ENCODE peak calls at places on chromosomes 6 and 20, in seven cellular contexts. S is cardiac muscle cell; Y is CD4-positive, CD25-positive, alpha-beta regulatory T cell; B is neuronal stem cell; K is AG04450; P is RWPE2; D is colonic mucosa. F is an unnamed sample.

GRCh38 chr6:149915970-149916865 is 6.7 kb downstream of the RAET1G start:
- DNase-seq in S (no peak), Y (no peak), B (no peak), K (no peak), P (no peak), D (no peak), F (no peak)

GRCh38 chr20:36604952-36605308 is 649 bp upstream of the RAB5IF start:
- DNase-seq in S (peak; percentile 20), Y (peak; percentile 42), B (no peak), K (no peak), P (peak; percentile 87), D (peak; percentile 49), F (no peak)

GRCh38 chr6:105600342-105601293 is 197.7 kb upstream of the PREP start:
- DNase-seq in S (peak; percentile 81), Y (no peak), B (no peak), K (peak; percentile 44), P (no peak), D (no peak), F (no peak)

GRCh38 chr20:47067776-47068175 is 173.1 kb downstream of the EYA2 start:
- DNase-seq in S (peak; percentile 6), Y (no peak), B (no peak), K (no peak), P (no peak), D (no peak), F (no peak)

GRCh38 chr6:30741789-30742315 is 635 bp downstream of the FLOT1 start:
- DNase-seq in S (no peak), Y (no peak), B (no peak), K (no peak), P (no peak), D (no peak), F (no peak)

GRCh38 chr20:49948809-49949507 is 12.8 kb downstream of the RNF114 start:
- DNase-seq in S (peak; percentile 67), Y (no peak), B (no peak), K (peak; percentile 92), P (no peak), D (no peak), F (no peak)

GRCh38 chr6:77986380-77987034 is 333.7 kb downstream of the MEI4 start:
- DNase-seq in S (no peak), Y (no peak), B (no peak), K (no peak), P (no peak), D (no peak), F (no peak)

GRCh38 chr6:161038229-161039003 is 46.8 kb downstream of the MAP3K4 start:
- DNase-seq in S (peak; percentile 78), Y (no peak), B (no peak), K (peak; percentile 70), P (peak; percentile 75), D (peak; percentile 38), F (no peak)

GRCh38 chr6:14001329-14002012 is 76.7 kb downstream of the RNF182 start:
- DNase-seq in S (peak; percentile 87), Y (no peak), B (no peak), K (peak; percentile 96), P (peak; percentile 93), D (no peak), F (no peak)

GRCh38 chr6:56766806-56767178 is 124.1 kb upstream of the DST start:
- DNase-seq in S (peak; percentile 43), Y (no peak), B (no peak), K (peak; percentile 68), P (no peak), D (no peak), F (no peak)

GRCh38 chr20:12874933-12875332 is 133.8 kb upstream of the SPTLC3 start:
- DNase-seq in S (no peak), Y (no peak), B (no peak), K (no peak), P (no peak), D (no peak), F (no peak)

GRCh38 chr6:49052901-49053300 is 410.2 kb downstream of the MMUT start:
- DNase-seq in S (peak; percentile 18), Y (no peak), B (no peak), K (no peak), P (no peak), D (no peak), F (no peak)

GRCh38 chr6:90111387-90111786 is 185.3 kb downstream of the BACH2 start:
- DNase-seq in S (no peak), Y (no peak), B (no peak), K (no peak), P (no peak), D (no peak), F (no peak)

GRCh38 chr6:31070711-31071197 is 41.6 kb downstream of the C6orf15 start:
- DNase-seq in S (peak; percentile 88), Y (no peak), B (peak; percentile 59), K (peak; percentile 60), P (no peak), D (no peak), F (peak; percentile 47)

GRCh38 chr20:45904583-45905504 is 7.1 kb downstream of the PLTP start:
- DNase-seq in S (no peak), Y (no peak), B (no peak), K (no peak), P (no peak), D (no peak), F (no peak)

GRCh38 chr20:35215066-35215956 is 11.2 kb upstream of the MMP24 start:
- DNase-seq in S (peak; percentile 53), Y (no peak), B (no peak), K (no peak), P (no peak), D (no peak), F (no peak)

GRCh38 chr6:15464211-15464725 is 198.6 kb downstream of the DTNBP1 start:
- DNase-seq in S (no peak), Y (peak; percentile 33), B (peak; percentile 23), K (no peak), P (no peak), D (peak; percentile 66), F (peak; percentile 40)

GRCh38 chr6:221531-222349 is 70.5 kb upstream of the DUSP22 start:
- DNase-seq in S (no peak), Y (no peak), B (no peak), K (no peak), P (no peak), D (no peak), F (no peak)

GRCh38 chr6:74130641-74131040 is 434.6 kb downstream of the CD109 start:
- DNase-seq in S (no peak), Y (no peak), B (no peak), K (no peak), P (no peak), D (no peak), F (no peak)

GRCh38 chr6:165652766-165653165 is 10.3 kb downstream of the PDE10A start:
- DNase-seq in S (no peak), Y (no peak), B (no peak), K (no peak), P (no peak), D (no peak), F (no peak)

GRCh38 chr6:28209753-28210535 is 15.1 kb upstream of the ZSCAN9 start:
- DNase-seq in S (no peak), Y (no peak), B (no peak), K (no peak), P (no peak), D (no peak), F (no peak)

GRCh38 chr6:28213213-28213523 is 11.9 kb upstream of the ZSCAN9 start:
- DNase-seq in S (no peak), Y (no peak), B (no peak), K (no peak), P (no peak), D (no peak), F (no peak)

GRCh38 chr6:28211840-28212509 is 13.1 kb upstream of the ZSCAN9 start:
- DNase-seq in S (no peak), Y (no peak), B (peak; percentile 17), K (no peak), P (no peak), D (no peak), F (no peak)

GRCh38 chr6:28215425-28215824 is 9.7 kb upstream of the ZSCAN9 start:
- DNase-seq in S (peak; percentile 33), Y (no peak), B (no peak), K (no peak), P (no peak), D (peak; percentile 74), F (peak; percentile 50)

GRCh38 chr6:28212510-28213212 is 12.4 kb upstream of the ZSCAN9 start:
- DNase-seq in S (peak; percentile 58), Y (no peak), B (peak; percentile 70), K (peak; percentile 71), P (no peak), D (peak; percentile 78), F (peak; percentile 74)
- H3K4me3 ChIP-seq in S (peak overlapping the region; percentile 9), Y (peak overlapping the region; percentile 16), B (peak overlapping the region; percentile 45), K (peak overlapping the region; percentile 65), P (peak overlapping the region; percentile 33), D (peak overlapping the region; percentile 19), F (peak overlapping the region; percentile 39)

DNA sequence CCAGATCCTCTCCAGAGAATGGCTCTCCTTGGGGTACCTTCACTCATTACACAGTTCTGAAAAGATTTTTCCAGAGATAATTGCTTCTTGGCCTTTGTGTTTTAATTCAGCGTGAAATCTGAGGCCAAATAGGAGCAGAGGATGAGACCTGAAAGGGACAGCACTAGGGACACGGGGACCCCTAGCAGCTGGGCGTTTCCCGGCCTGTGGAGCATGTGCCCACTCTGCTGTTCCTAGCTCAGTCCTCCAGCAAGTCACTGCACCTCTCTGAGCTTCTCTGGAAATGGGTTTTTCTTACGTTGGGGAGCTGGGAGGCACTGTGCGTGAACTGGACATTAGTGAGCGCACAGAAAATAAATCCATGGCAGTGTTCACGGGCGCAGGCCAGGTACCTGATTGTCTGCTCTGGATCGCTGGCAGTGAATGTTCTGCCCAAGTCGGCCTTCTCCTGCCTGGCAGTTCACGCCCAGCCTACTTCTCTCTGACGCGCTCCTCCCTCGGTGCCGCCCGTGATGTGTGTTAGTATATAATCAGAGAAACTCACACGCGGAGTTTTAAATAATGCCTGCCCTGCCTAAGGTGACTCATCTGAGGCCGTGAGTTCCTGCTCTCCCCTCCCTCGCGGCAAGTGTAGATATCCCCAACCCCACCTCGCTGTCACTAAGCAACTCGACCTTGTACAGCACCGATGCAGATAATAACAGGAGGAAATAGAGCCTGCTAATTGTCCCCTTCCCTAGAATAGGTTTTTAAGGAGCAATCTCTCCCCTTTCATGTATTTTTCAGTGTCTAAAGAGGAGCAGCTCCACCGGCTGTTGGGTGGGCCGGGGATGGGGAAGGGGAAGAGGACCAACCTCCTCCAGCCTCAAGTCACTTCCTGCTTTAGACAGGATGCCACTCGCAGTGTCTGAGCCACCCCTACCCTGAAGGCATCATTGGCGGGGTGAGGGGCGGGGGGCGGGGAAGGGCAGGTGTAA is 2.7 kb upstream of the TUBB2A start:
- DNase-seq in S (peak; percentile 38), Y (peak; percentile 62), B (no peak), K (no peak), P (no peak), D (peak; percentile 88), F (peak; percentile 99)
- H3K27me3 ChIP-seq in S (no peaks in the 10 kb centered on the region), Y (no peaks in the 10 kb centered on the region), B (no peaks in the 10 kb centered on the region), K (no peaks in the 10 kb centered on the region), P (no peaks in the 10 kb centered on the region), D (no peaks in the 10 kb centered on the region), F (no peaks in the 10 kb centered on the region)

DNA sequence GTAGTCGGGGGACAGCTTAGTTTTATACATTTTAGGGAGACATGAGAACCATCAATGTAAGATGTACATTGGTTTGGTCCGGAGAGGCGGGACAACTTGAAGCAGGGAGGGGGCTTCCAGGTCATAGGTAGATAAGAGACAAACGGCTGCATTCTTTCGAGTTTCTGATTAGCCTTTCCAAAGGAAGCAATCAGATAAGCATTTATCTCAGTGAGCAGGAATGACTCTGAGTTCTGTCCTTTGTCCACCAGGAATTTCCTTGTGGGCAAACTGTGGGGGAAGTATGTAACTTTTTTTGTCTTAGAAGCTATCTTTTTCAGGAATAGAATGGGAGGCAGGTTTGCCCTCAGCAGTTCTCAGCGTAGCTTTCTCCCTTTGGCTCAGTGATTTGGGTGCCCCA is 1.4 kb downstream of the YTHDF1 start:
- DNase-seq in S (no peak), Y (no peak), B (no peak), K (no peak), P (no peak), D (no peak), F (no peak)
- H3K4me3 ChIP-seq in S (no peak overlapping the region), Y (peak overlapping the region; percentile 78), B (peak overlapping the region; percentile 92), K (peak overlapping the region; percentile 77), P (peak overlapping the region; percentile 94), D (no peak overlapping the region), F (no peak overlapping the region)

GRCh38 chr20:64165866-64166600 is 1.8 kb downstream of the MYT1 start:
- DNase-seq in S (no peak), Y (no peak), B (no peak), K (no peak), P (no peak), D (no peak), F (no peak)
- H3K27me3 ChIP-seq in S (peaks cover 44% of the 10 kb centered on the region), Y (peaks cover 2% of the 10 kb centered on the region), B (no peaks in the 10 kb centered on the region), K (peaks cover 55% of the 10 kb centered on the region), P (peaks cover 83% of the 10 kb centered on the region), D (peaks cover 4% of the 10 kb centered on the region), F (peaks cover 26% of the 10 kb centered on the region)

F was measured in small intestine.